ENCODE peak calls at places on chromosome 19, in six cellular contexts. O is heart left ventricle, Y is ovary, U is neural progenitor cell, I is GM06990, L is heart right ventricle. P is an unnamed sample. For H3K27me3 and H3K36me3, the result is how much of the 10 kb centered on the place peaks cover.

GRCh38 chr19:18002347-18002850 is 5.6 kb upstream of the ARRDC2 start:
- DNase-seq in O (peak), Y (no peak), U (no peak), I (no peak), L (peak), P (no peak)

GRCh38 chr19:18289471-18290066 is 8.1 kb upstream of the JUND start:
- DNase-seq in O (no peak), Y (peak), U (no peak), I (no peak), L (no peak), P (no peak)

GRCh38 chr19:13961826-13962737 is 9.8 kb downstream of the DCAF15 start:
- DNase-seq in O (peak), Y (no peak), U (peak), I (no peak), L (no peak), P (no peak)

GRCh38 chr19:408441-409005 is 424 bp downstream of the C2CD4C start:
- DNase-seq in O (no peak), Y (no peak), U (no peak), I (no peak), L (no peak), P (peak)

GRCh38 chr19:459724-460511 is 915 bp downstream of the SHC2 start:
- DNase-seq in O (peak), Y (peak), U (peak), I (no peak), L (peak), P (peak)

GRCh38 chr19:4794971-4795370 is 3.4 kb downstream of the FEM1A start:
- DNase-seq in O (no peak), Y (no peak), U (no peak), I (no peak), L (no peak), P (no peak)

GRCh38 chr19:13430790-13431582 is 75.3 kb downstream of the CACNA1A start:
- DNase-seq in O (no peak), Y (peak), U (peak), I (peak), L (peak), P (peak)

GRCh38 chr19:1850809-1851544 is 2.7 kb upstream of the REXO1 start:
- DNase-seq in O (no peak), Y (no peak), U (no peak), I (no peak), L (no peak), P (no peak)

GRCh38 chr19:47776568-47776967 is 1.9 kb upstream of the SELENOW start:
- DNase-seq in O (no peak), Y (no peak), U (no peak), I (no peak), L (no peak), P (no peak)

GRCh38 chr19:43464089-43464775 is 1.2 kb downstream of the LYPD3 start:
- DNase-seq in O (no peak), Y (peak), U (peak), I (no peak), L (peak), P (peak)

GRCh38 chr19:13978306-13978705 is 26.0 kb downstream of the DCAF15 start:
- DNase-seq in O (peak), Y (peak), U (peak), I (no peak), L (peak), P (peak)

GRCh38 chr19:53659292-53659691 is 27.5 kb downstream of the DPRX start:
- DNase-seq in O (peak), Y (no peak), U (peak), I (no peak), L (peak), P (peak)

GRCh38 chr19:18160792-18161690 is 8.1 kb downstream of the PIK3R2 start:
- DNase-seq in O (peak), Y (peak), U (peak), I (peak), L (no peak), P (peak)

GRCh38 chr19:44608391-44608821 is 5.0 kb upstream of the IGSF23 start:
- DNase-seq in O (no peak), Y (no peak), U (no peak), I (no peak), L (no peak), P (no peak)

GRCh38 chr19:3694361-3695123 is 5.7 kb downstream of the PIP5K1C start:
- DNase-seq in O (no peak), Y (no peak), U (no peak), I (no peak), L (no peak), P (no peak)

GRCh38 chr19:44061038-44061437 is 9.2 kb downstream of the ZNF223 start:
- DNase-seq in O (no peak), Y (no peak), U (no peak), I (no peak), L (no peak), P (no peak)

GRCh38 chr19:17544418-17544817 is 11.0 kb upstream of the COLGALT1 start:
- DNase-seq in O (no peak), Y (no peak), U (no peak), I (no peak), L (no peak), P (no peak)

GRCh38 chr19:11699931-11700794 is 38.6 kb downstream of the ZNF823 start:
- DNase-seq in O (no peak), Y (no peak), U (peak), I (no peak), L (no peak), P (no peak)

GRCh38 chr19:39546599-39546998 is 6.6 kb upstream of the EID2 start:
- DNase-seq in O (no peak), Y (no peak), U (no peak), I (no peak), L (no peak), P (no peak)

GRCh38 chr19:57759096-57759495 is 10.4 kb upstream of the ZNF586 start:
- DNase-seq in O (no peak), Y (no peak), U (no peak), I (no peak), L (no peak), P (no peak)

GRCh38 chr19:41860419-41861097 is 503 bp downstream of the RPS19 start:
- DNase-seq in O (no peak), Y (no peak), U (peak), I (no peak), L (no peak), P (no peak)

GRCh38 chr19:46015961-46016425 is 6.9 kb downstream of the PGLYRP1 start:
- DNase-seq in O (no peak), Y (no peak), U (peak), I (peak), L (no peak), P (no peak)

GRCh38 chr19:55132453-55133129 is 15.2 kb upstream of the PPP1R12C start:
- DNase-seq in O (no peak), Y (no peak), U (no peak), I (no peak), L (no peak), P (no peak)

GRCh38 chr19:31314156-31314555 is 35.1 kb downstream of the TSHZ3 start:
- DNase-seq in O (no peak), Y (no peak), U (no peak), I (no peak), L (no peak), P (no peak)

GRCh38 chr19:37920591-37921450 is 13.8 kb downstream of the SIPA1L3 start:
- DNase-seq in O (no peak), Y (no peak), U (peak), I (peak), L (no peak), P (no peak)

GRCh38 chr19:54817670-54818536 is 1.6 kb downstream of the KIR3DL1 start:
- DNase-seq in O (no peak), Y (no peak), U (no peak), I (no peak), L (no peak), P (no peak)

GRCh38 chr19:1255186-1256161 is 7.1 kb downstream of the MIDN start:
- DNase-seq in O (no peak), Y (no peak), U (no peak), I (no peak), L (no peak), P (no peak)

DNA sequence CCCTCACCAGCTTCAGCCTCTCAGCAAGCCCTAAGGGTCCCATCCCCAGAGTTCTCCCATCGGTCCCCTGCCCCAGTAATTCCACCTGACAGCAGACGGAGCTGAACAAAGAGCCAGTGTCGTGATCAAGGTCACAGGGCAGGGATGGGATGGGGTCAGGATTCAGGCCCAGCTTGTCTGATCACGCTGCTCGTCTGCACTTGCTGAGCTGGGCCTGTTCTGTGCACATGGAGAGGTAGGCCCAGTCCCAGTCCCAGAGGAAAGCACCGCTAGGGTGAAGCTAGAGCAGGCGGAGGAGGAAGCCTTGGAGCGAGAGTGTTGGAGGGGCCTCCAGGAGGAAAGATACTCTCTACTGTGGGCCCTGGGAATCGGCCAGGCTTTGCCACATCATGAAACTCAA is 7.1 kb upstream of the RBM42 start:
- DNase-seq in O (no peak), Y (no peak), U (no peak), I (no peak), L (no peak), P (no peak)
- H3K27me3 ChIP-seq in O (under half), Y (under half), U (under half), I (under half), L (under half), P (under half)

GRCh38 chr19:6911523-6911922 is 24.1 kb downstream of the ADGRE1 start:
- DNase-seq in O (no peak), Y (no peak), U (no peak), I (no peak), L (no peak), P (no peak)
- H3K36me3 ChIP-seq in O (under half), Y (under half), U (under half), I (under half), L (under half), P (under half)

GRCh38 chr19:51082641-51083040 is at the start of gene KLK14:
- DNase-seq in O (no peak), Y (no peak), U (no peak), I (no peak), L (no peak), P (no peak)

GRCh38 chr19:51079486-51080110 is 3.1 kb downstream of the KLK14 start:
- DNase-seq in O (peak), Y (no peak), U (no peak), I (no peak), L (peak), P (no peak)

GRCh38 chr19:51083181-51083580 is 494 bp upstream of the KLK14 start:
- DNase-seq in O (no peak), Y (no peak), U (no peak), I (no peak), L (no peak), P (no peak)

GRCh38 chr19:51083783-51084182 is 1.1 kb upstream of the KLK14 start:
- DNase-seq in O (no peak), Y (no peak), U (no peak), I (no peak), L (no peak), P (no peak)

GRCh38 chr19:51081476-51081875 is 1.2 kb downstream of the KLK14 start:
- DNase-seq in O (no peak), Y (no peak), U (no peak), I (no peak), L (no peak), P (no peak)
- H3K4me3 ChIP-seq in O (no peak), Y (no peak), U (no peak), I (no peak), L (no peak), P (no peak)

DNA sequence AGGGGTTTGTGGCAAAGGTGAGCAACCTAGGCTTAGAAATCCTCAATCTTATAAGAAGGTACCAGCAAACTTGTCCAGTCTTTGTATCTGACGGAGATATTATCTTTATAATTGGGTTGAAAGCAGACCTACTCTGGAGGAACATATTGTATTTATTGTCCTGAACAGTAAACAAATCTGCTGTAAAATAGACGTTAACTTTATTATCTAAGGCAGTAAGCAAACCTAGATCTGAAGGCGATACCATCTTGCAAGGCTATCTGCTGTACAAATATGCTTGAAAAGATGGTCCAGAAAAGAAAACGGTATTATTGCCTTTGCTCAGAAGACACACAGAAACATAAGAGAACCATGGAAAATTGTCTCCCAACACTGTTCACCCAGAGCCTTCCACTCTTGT is 3.8 kb upstream of the KLK2 start:
- DNase-seq in O (no peak), Y (no peak), U (no peak), I (no peak), L (no peak), P (no peak)
- H3K27me3 ChIP-seq in O (under half), Y (under half), U (half or more), I (under half), L (half or more), P (half or more)

GRCh38 chr19:24141612-24142011 is 54.6 kb downstream of the ZNF254 start:
- DNase-seq in O (no peak), Y (no peak), U (no peak), I (no peak), L (no peak), P (no peak)
- H3K36me3 ChIP-seq in O (under half), Y (under half), U (under half), I (under half), L (under half), P (under half)

P was measured in WERI-Rb-1.